ENCODE peak calls at places on chromosomes 16 and 17, in ten cellular contexts. C is hypothalamus; V is fibroblast of lung; L is skeletal muscle cell; N is stimulated activated CD8-positive, alpha-beta memory T cell treated with anti-CD3 and anti-CD28 coated beads, Interleukin-7, amount 100 ng/mL, for 1 hour; P is LHCN-M2; Z is left colon; J is OCI-LY7; Y is GM04503; O is SK-MEL-5. Q is an unnamed sample.

GRCh38 chr16:3695610-3696369 is 21.5 kb downstream of the TRAP1 start:
- DNase-seq in C (no peak), V (no peak), L (no peak), N (no peak), P (no peak), Z (no peak), J (no peak), Y (no peak), O (no peak), Q (no peak)

GRCh38 chr17:40553694-40554534 is 11.4 kb downstream of the CCR7 start:
- DNase-seq in C (peak; percentile 48), V (peak; percentile 40), L (no peak), N (no peak), P (peak; percentile 86), Z (no peak), J (peak; percentile 29), Y (peak; percentile 55), O (peak; percentile 65), Q (no peak)

GRCh38 chr17:66633322-66633965 is 201.5 kb upstream of the CACNG5 start:
- DNase-seq in C (no peak), V (peak; percentile 21), L (peak; percentile 69), N (no peak), P (peak; percentile 43), Z (no peak), J (no peak), Y (no peak), O (no peak), Q (no peak)

GRCh38 chr16:53745126-53745525 is 41.2 kb downstream of the FTO start:
- DNase-seq in C (no peak), V (no peak), L (peak; percentile 38), N (no peak), P (peak; percentile 73), Z (no peak), J (no peak), Y (peak; percentile 86), O (no peak), Q (no peak)

GRCh38 chr16:4679854-4680636 is 13.3 kb upstream of the NUDT16L1 start:
- DNase-seq in C (peak; percentile 67), V (peak; percentile 80), L (no peak), N (no peak), P (peak; percentile 73), Z (peak; percentile 81), J (no peak), Y (no peak), O (no peak), Q (no peak)

GRCh38 chr17:50331085-50331791 is 14.7 kb upstream of the XYLT2 start:
- DNase-seq in C (no peak), V (peak; percentile 84), L (peak; percentile 92), N (no peak), P (peak; percentile 86), Z (no peak), J (no peak), Y (peak; percentile 78), O (no peak), Q (no peak)

GRCh38 chr17:51617876-51618455 is 357.6 kb downstream of the UTP18 start:
- DNase-seq in C (no peak), V (no peak), L (no peak), N (no peak), P (no peak), Z (no peak), J (no peak), Y (no peak), O (peak; percentile 93), Q (no peak)

GRCh38 chr17:75808905-75809621 is 24.5 kb downstream of the UNK start:
- DNase-seq in C (no peak), V (peak; percentile 42), L (peak; percentile 56), N (no peak), P (peak; percentile 95), Z (no peak), J (no peak), Y (no peak), O (peak; percentile 96), Q (no peak)

GRCh38 chr17:17186051-17186450 is 20.1 kb downstream of the PLD6 start:
- DNase-seq in C (no peak), V (no peak), L (no peak), N (no peak), P (no peak), Z (no peak), J (no peak), Y (no peak), O (no peak), Q (no peak)

GRCh38 chr17:74584307-74584706 is 7.8 kb downstream of the CD300LD start:
- DNase-seq in C (no peak), V (no peak), L (no peak), N (no peak), P (no peak), Z (no peak), J (no peak), Y (no peak), O (peak; percentile 95), Q (no peak)

GRCh38 chr16:22326771-22327445 is 29.7 kb downstream of the POLR3E start:
- DNase-seq in C (no peak), V (no peak), L (no peak), N (no peak), P (no peak), Z (no peak), J (no peak), Y (no peak), O (no peak), Q (no peak)

GRCh38 chr16:15701975-15702970 is 52.2 kb downstream of the NDE1 start:
- DNase-seq in C (no peak), V (peak; percentile 10), L (peak; percentile 24), N (no peak), P (peak; percentile 28), Z (no peak), J (no peak), Y (no peak), O (peak; percentile 37), Q (no peak)

GRCh38 chr17:70086468-70086867 is 11.4 kb downstream of the KCNJ16 start:
- DNase-seq in C (no peak), V (peak; percentile 44), L (no peak), N (no peak), P (no peak), Z (no peak), J (no peak), Y (no peak), O (no peak), Q (no peak)

GRCh38 chr17:74132354-74132753 is 71.1 kb upstream of the RPL38 start:
- DNase-seq in C (no peak), V (no peak), L (no peak), N (no peak), P (no peak), Z (no peak), J (no peak), Y (no peak), O (no peak), Q (no peak)